ENCODE peak calls at places on chromosomes 16 and 17, in four cellular contexts. One of them, this sample, is unnamed.

GRCh38 chr17:77118251-77118928 is 22.4 kb upstream of the SEC14L1 start:
- DNase-seq in HTR-8/SVneo: no peak
- DNase-seq in stimulated activated CD8-positive, alpha-beta memory T cell treated with anti-CD3 and anti-CD28 coated beads, Interleukin-2, amount 100 ng/mL, for 1 hour: no peak
- DNase-seq in CD8-positive, alpha-beta memory T cell: no peak
- DNase-seq in this sample: no peak

GRCh38 chr17:71180801-71181385 is 939.9 kb upstream of the SOX9 start:
- DNase-seq in HTR-8/SVneo: no peak
- DNase-seq in stimulated activated CD8-positive, alpha-beta memory T cell treated with anti-CD3 and anti-CD28 coated beads, Interleukin-2, amount 100 ng/mL, for 1 hour: no peak
- DNase-seq in CD8-positive, alpha-beta memory T cell: no peak
- DNase-seq in this sample: no peak

GRCh38 chr17:1123397-1124237 is 56.2 kb downstream of the ABR start:
- DNase-seq in stimulated activated CD8-positive, alpha-beta memory T cell treated with anti-CD3 and anti-CD28 coated beads, Interleukin-2, amount 100 ng/mL, for 1 hour: no peak
- DNase-seq in CD8-positive, alpha-beta memory T cell: no peak
- DNase-seq in HTR-8/SVneo: no peak
- DNase-seq in this sample: no peak

GRCh38 chr17:39306509-39307212 is 80.9 kb upstream of the STAC2 start:
- DNase-seq in stimulated activated CD8-positive, alpha-beta memory T cell treated with anti-CD3 and anti-CD28 coated beads, Interleukin-2, amount 100 ng/mL, for 1 hour: no peak
- DNase-seq in HTR-8/SVneo: no peak
- DNase-seq in CD8-positive, alpha-beta memory T cell: no peak
- DNase-seq in this sample: no peak

GRCh38 chr16:85399583-85400284 is 213.4 kb upstream of the GSE1 start:
- DNase-seq in CD8-positive, alpha-beta memory T cell: no peak
- DNase-seq in HTR-8/SVneo: no peak
- DNase-seq in stimulated activated CD8-positive, alpha-beta memory T cell treated with anti-CD3 and anti-CD28 coated beads, Interleukin-2, amount 100 ng/mL, for 1 hour: no peak
- DNase-seq in this sample: no peak

GRCh38 chr16:4673387-4674046 is 19.8 kb upstream of the NUDT16L1 start:
- DNase-seq in stimulated activated CD8-positive, alpha-beta memory T cell treated with anti-CD3 and anti-CD28 coated beads, Interleukin-2, amount 100 ng/mL, for 1 hour: no peak
- DNase-seq in CD8-positive, alpha-beta memory T cell: no peak
- DNase-seq in HTR-8/SVneo: no peak
- DNase-seq in this sample: no peak

GRCh38 chr16:10466861-10467260 is 81.0 kb downstream of the ATF7IP2 start:
- DNase-seq in stimulated activated CD8-positive, alpha-beta memory T cell treated with anti-CD3 and anti-CD28 coated beads, Interleukin-2, amount 100 ng/mL, for 1 hour: no peak
- DNase-seq in HTR-8/SVneo: no peak
- DNase-seq in CD8-positive, alpha-beta memory T cell: no peak
- DNase-seq in this sample: no peak

GRCh38 chr17:68591583-68591982 is 9.6 kb downstream of the FAM20A start:
- DNase-seq in CD8-positive, alpha-beta memory T cell: no peak
- DNase-seq in HTR-8/SVneo: no peak
- DNase-seq in stimulated activated CD8-positive, alpha-beta memory T cell treated with anti-CD3 and anti-CD28 coated beads, Interleukin-2, amount 100 ng/mL, for 1 hour: no peak
- DNase-seq in this sample: no peak

GRCh38 chr17:35743911-35744328 is 9.1 kb downstream of the GAS2L2 start:
- DNase-seq in CD8-positive, alpha-beta memory T cell: no peak
- DNase-seq in HTR-8/SVneo: peak; percentile 65
- DNase-seq in stimulated activated CD8-positive, alpha-beta memory T cell treated with anti-CD3 and anti-CD28 coated beads, Interleukin-2, amount 100 ng/mL, for 1 hour: no peak
- DNase-seq in this sample: no peak

GRCh38 chr17:44557653-44558285 is 485 bp downstream of the FZD2 start:
- DNase-seq in HTR-8/SVneo: no peak
- DNase-seq in CD8-positive, alpha-beta memory T cell: no peak
- DNase-seq in stimulated activated CD8-positive, alpha-beta memory T cell treated with anti-CD3 and anti-CD28 coated beads, Interleukin-2, amount 100 ng/mL, for 1 hour: no peak
- DNase-seq in this sample: no peak

GRCh38 chr16:3458278-3458851 is 14.9 kb downstream of the NAA60 start:
- DNase-seq in HTR-8/SVneo: peak; percentile 33
- DNase-seq in CD8-positive, alpha-beta memory T cell: no peak
- DNase-seq in stimulated activated CD8-positive, alpha-beta memory T cell treated with anti-CD3 and anti-CD28 coated beads, Interleukin-2, amount 100 ng/mL, for 1 hour: no peak
- DNase-seq in this sample: no peak

GRCh38 chr16:49750341-49751011 is 105.4 kb downstream of the ZNF423 start:
- DNase-seq in HTR-8/SVneo: no peak
- DNase-seq in stimulated activated CD8-positive, alpha-beta memory T cell treated with anti-CD3 and anti-CD28 coated beads, Interleukin-2, amount 100 ng/mL, for 1 hour: no peak
- DNase-seq in CD8-positive, alpha-beta memory T cell: no peak
- DNase-seq in this sample: no peak

GRCh38 chr17:71071041-71071440 is 901.7 kb downstream of the KCNJ2 start:
- DNase-seq in HTR-8/SVneo: no peak
- DNase-seq in stimulated activated CD8-positive, alpha-beta memory T cell treated with anti-CD3 and anti-CD28 coated beads, Interleukin-2, amount 100 ng/mL, for 1 hour: no peak
- DNase-seq in CD8-positive, alpha-beta memory T cell: no peak
- DNase-seq in this sample: no peak

GRCh38 chr17:60249517-60249826 is 99.7 kb downstream of the CA4 start:
- DNase-seq in CD8-positive, alpha-beta memory T cell: no peak
- DNase-seq in HTR-8/SVneo: no peak
- DNase-seq in stimulated activated CD8-positive, alpha-beta memory T cell treated with anti-CD3 and anti-CD28 coated beads, Interleukin-2, amount 100 ng/mL, for 1 hour: no peak
- DNase-seq in this sample: no peak

GRCh38 chr17:76337413-76337777 is 16.3 kb downstream of the PRPSAP1 start:
- DNase-seq in CD8-positive, alpha-beta memory T cell: no peak
- DNase-seq in stimulated activated CD8-positive, alpha-beta memory T cell treated with anti-CD3 and anti-CD28 coated beads, Interleukin-2, amount 100 ng/mL, for 1 hour: no peak
- DNase-seq in HTR-8/SVneo: no peak
- DNase-seq in this sample: no peak

GRCh38 chr17:2137342-2138098 is 82.6 kb downstream of the HIC1 start:
- DNase-seq in CD8-positive, alpha-beta memory T cell: no peak
- DNase-seq in stimulated activated CD8-positive, alpha-beta memory T cell treated with anti-CD3 and anti-CD28 coated beads, Interleukin-2, amount 100 ng/mL, for 1 hour: no peak
- DNase-seq in HTR-8/SVneo: peak; percentile 67
- DNase-seq in this sample: no peak

GRCh38 chr17:1947743-1948516 is 77.2 kb downstream of the RTN4RL1 start:
- DNase-seq in stimulated activated CD8-positive, alpha-beta memory T cell treated with anti-CD3 and anti-CD28 coated beads, Interleukin-2, amount 100 ng/mL, for 1 hour: no peak
- DNase-seq in CD8-positive, alpha-beta memory T cell: no peak
- DNase-seq in HTR-8/SVneo: no peak
- DNase-seq in this sample: no peak

GRCh38 chr17:14156689-14157088 is 80.0 kb downstream of the CDRT15 start:
- DNase-seq in HTR-8/SVneo: no peak
- DNase-seq in CD8-positive, alpha-beta memory T cell: no peak
- DNase-seq in stimulated activated CD8-positive, alpha-beta memory T cell treated with anti-CD3 and anti-CD28 coated beads, Interleukin-2, amount 100 ng/mL, for 1 hour: no peak
- DNase-seq in this sample: no peak